ENCODE peak calls at places on chromosomes 3 and 15, in seven cellular contexts. B, J, D, E, H, G and W are unnamed samples.

GRCh38 chr3:132788299-132788698 is 66.1 kb upstream of the NPHP3 start:
- DNase-seq in B (no peak), J (no peak), D (peak), E (no peak), H (peak), G (peak), W (no peak)

GRCh38 chr15:39666671-39667070 is 85.8 kb downstream of the THBS1 start:
- DNase-seq in B (no peak), J (no peak), D (peak), E (no peak), H (peak), G (peak), W (no peak)

GRCh38 chr3:17583530-17583929 is 158.9 kb downstream of the TBC1D5 start:
- DNase-seq in B (no peak), J (no peak), D (no peak), E (no peak), H (no peak), G (no peak), W (no peak)

GRCh38 chr3:108408883-108409612 is 101.3 kb downstream of the MYH15 start:
- DNase-seq in B (no peak), J (no peak), D (no peak), E (no peak), H (no peak), G (no peak), W (no peak)

GRCh38 chr15:58462547-58462946 is 30.8 kb downstream of the LIPC start:
- DNase-seq in B (no peak), J (no peak), D (no peak), E (no peak), H (no peak), G (no peak), W (peak)

GRCh38 chr15:96153938-96154337 is 176.6 kb upstream of the NR2F2 start:
- DNase-seq in B (no peak), J (no peak), D (no peak), E (no peak), H (no peak), G (no peak), W (no peak)

GRCh38 chr15:29819979-29820801 is 2.1 kb downstream of the TJP1 start:
- DNase-seq in B (no peak), J (no peak), D (no peak), E (no peak), H (no peak), G (no peak), W (no peak)

GRCh38 chr3:55549172-55549571 is 62.1 kb upstream of the WNT5A start:
- DNase-seq in B (no peak), J (no peak), D (peak), E (no peak), H (peak), G (no peak), W (no peak)

GRCh38 chr15:38085104-38085503 is 150.7 kb downstream of the TMCO5A start:
- DNase-seq in B (no peak), J (peak), D (no peak), E (peak), H (no peak), G (no peak), W (no peak)

GRCh38 chr15:56871180-56871579 is 47.3 kb upstream of the TCF12 start:
- DNase-seq in B (no peak), J (no peak), D (peak), E (no peak), H (peak), G (peak), W (no peak)

GRCh38 chr3:54917172-54917571 is 10.7 kb downstream of the LRTM1 start:
- DNase-seq in B (no peak), J (no peak), D (peak), E (no peak), H (no peak), G (no peak), W (no peak)

GRCh38 chr15:68010366-68010765 is 43.7 kb upstream of the PIAS1 start:
- DNase-seq in B (no peak), J (no peak), D (no peak), E (no peak), H (no peak), G (no peak), W (no peak)

GRCh38 chr3:133479895-133480669 is 80.2 kb downstream of the BFSP2 start:
- DNase-seq in B (no peak), J (no peak), D (no peak), E (no peak), H (no peak), G (no peak), W (no peak)

GRCh38 chr3:13025090-13025489 is 48.1 kb downstream of the IQSEC1 start:
- DNase-seq in B (peak), J (peak), D (peak), E (no peak), H (peak), G (peak), W (no peak)

GRCh38 chr3:149618151-149619123 is 39.4 kb downstream of the WWTR1 start:
- DNase-seq in B (no peak), J (no peak), D (peak), E (no peak), H (no peak), G (no peak), W (no peak)

GRCh38 chr3:48655586-48655985 is 7.1 kb downstream of the CELSR3 start:
- DNase-seq in B (no peak), J (peak), D (no peak), E (peak), H (no peak), G (no peak), W (no peak)

GRCh38 chr3:128794788-128795649 is 69.0 kb downstream of the RAB7A start:
- DNase-seq in B (no peak), J (peak), D (peak), E (peak), H (peak), G (peak), W (no peak)

GRCh38 chr15:62469478-62469873 is 304.4 kb upstream of the C2CD4B start:
- DNase-seq in B (no peak), J (no peak), D (no peak), E (no peak), H (peak), G (no peak), W (no peak)

GRCh38 chr15:64897345-64897985 is 14.2 kb upstream of the ANKDD1A start:
- DNase-seq in B (no peak), J (no peak), D (peak), E (no peak), H (peak), G (no peak), W (no peak)

GRCh38 chr15:73387507-73388255 is 18.9 kb upstream of the HCN4 start:
- DNase-seq in B (no peak), J (no peak), D (peak), E (no peak), H (peak), G (no peak), W (no peak)

GRCh38 chr3:48301814-48302194 is 31.7 kb downstream of the SPINK8 start:
- DNase-seq in B (no peak), J (peak), D (no peak), E (peak), H (no peak), G (peak), W (no peak)

GRCh38 chr3:112308151-112308911 is 14.3 kb upstream of the SLC9C1 start:
- DNase-seq in B (no peak), J (no peak), D (peak), E (no peak), H (peak), G (no peak), W (peak)

GRCh38 chr3:129399895-129400357 is 28.5 kb downstream of the EFCAB12 start:
- DNase-seq in B (no peak), J (peak), D (no peak), E (no peak), H (peak), G (peak), W (no peak)

GRCh38 chr3:142964150-142964498 is 650 bp upstream of the PAQR9 start:
- DNase-seq in B (no peak), J (no peak), D (no peak), E (no peak), H (no peak), G (no peak), W (no peak)